ENCODE peak calls at places on chromosomes 5 and 9, in ten cellular contexts. X is GM23248; N is CD8-positive, alpha-beta memory T cell; W is SK-N-SH; S is BJ; Z is ovary; G is heart left ventricle; I is IMR-90; Q is left lung; F is pancreas. L is an unnamed sample.

GRCh38 chr9:9412241-9412640 is 1200.6 kb downstream of the PTPRD start:
- DNase-seq in X (no peak), N (no peak), W (no peak), S (no peak), Z (no peak), G (no peak), I (no peak), Q (no peak), F (no peak), L (peak; percentile 9)

GRCh38 chr9:117624106-117624505 is 80.1 kb upstream of the TLR4 start:
- DNase-seq in X (no peak), N (no peak), W (no peak), S (no peak), Z (no peak), G (no peak), I (no peak), Q (no peak), F (no peak), L (no peak)

GRCh38 chr5:38414348-38414747 is 142.1 kb downstream of the LIFR start:
- DNase-seq in X (peak; percentile 96), N (no peak), W (no peak), S (peak; percentile 41), Z (no peak), G (no peak), I (peak; percentile 53), Q (no peak), F (no peak), L (no peak)

GRCh38 chr9:21252727-21253547 is 13.1 kb upstream of the IFNA14 start:
- DNase-seq in X (peak; percentile 64), N (peak; percentile 7), W (peak; percentile 9), S (no peak), Z (no peak), G (peak; percentile 26), I (peak; percentile 14), Q (peak; percentile 47), F (no peak), L (peak; percentile 6)

GRCh38 chr5:96823900-96824351 is 16.2 kb upstream of the ERAP1 start:
- DNase-seq in X (peak; percentile 95), N (no peak), W (peak; percentile 51), S (peak; percentile 84), Z (no peak), G (no peak), I (peak; percentile 87), Q (no peak), F (no peak), L (no peak)

GRCh38 chr5:42317575-42317974 is 105.7 kb upstream of the GHR start:
- DNase-seq in X (no peak), N (no peak), W (no peak), S (no peak), Z (no peak), G (no peak), I (no peak), Q (no peak), F (no peak), L (no peak)

GRCh38 chr5:134547999-134548626 is 22.6 kb downstream of the JADE2 start:
- DNase-seq in X (no peak), N (no peak), W (no peak), S (no peak), Z (no peak), G (no peak), I (no peak), Q (no peak), F (no peak), L (no peak)

GRCh38 chr5:159504857-159505304 is 174.6 kb upstream of the IL12B start:
- DNase-seq in X (peak; percentile 93), N (no peak), W (no peak), S (peak; percentile 49), Z (peak; percentile 45), G (peak; percentile 29), I (peak; percentile 78), Q (peak; percentile 85), F (no peak), L (no peak)

GRCh38 chr5:1010181-1010510 is 1.5 kb downstream of the NKD2 start:
- DNase-seq in X (no peak), N (no peak), W (no peak), S (no peak), Z (no peak), G (peak; percentile 26), I (no peak), Q (no peak), F (no peak), L (peak; percentile 67)
- H3K27me3 ChIP-seq in X (peaks cover 50% of the 10 kb centered on the region), N (peaks cover 43% of the 10 kb centered on the region), W (peaks cover 55% of the 10 kb centered on the region), S (peaks cover 52% of the 10 kb centered on the region), Z (no peaks in the 10 kb centered on the region), G (peaks cover 21% of the 10 kb centered on the region), I (peaks cover 76% of the 10 kb centered on the region), Q (peaks cover 68% of the 10 kb centered on the region), F (no peaks in the 10 kb centered on the region), L (peaks cover 41% of the 10 kb centered on the region)

GRCh38 chr9:131815971-131816873 is 76.3 kb upstream of the RAPGEF1 start:
- DNase-seq in X (peak; percentile 22), N (no peak), W (no peak), S (no peak), Z (no peak), G (no peak), I (no peak), Q (no peak), F (no peak), L (peak; percentile 66)

GRCh38 chr9:131814714-131815113 is 74.8 kb upstream of the RAPGEF1 start:
- DNase-seq in X (no peak), N (no peak), W (no peak), S (no peak), Z (no peak), G (no peak), I (no peak), Q (no peak), F (no peak), L (no peak)

GRCh38 chr9:131818089-131818488 is 78.2 kb upstream of the RAPGEF1 start:
- DNase-seq in X (no peak), N (no peak), W (no peak), S (no peak), Z (no peak), G (no peak), I (no peak), Q (no peak), F (no peak), L (no peak)

GRCh38 chr9:131817627-131818026 is 77.8 kb upstream of the RAPGEF1 start:
- DNase-seq in X (no peak), N (no peak), W (no peak), S (no peak), Z (no peak), G (no peak), I (no peak), Q (no peak), F (no peak), L (no peak)

DNA sequence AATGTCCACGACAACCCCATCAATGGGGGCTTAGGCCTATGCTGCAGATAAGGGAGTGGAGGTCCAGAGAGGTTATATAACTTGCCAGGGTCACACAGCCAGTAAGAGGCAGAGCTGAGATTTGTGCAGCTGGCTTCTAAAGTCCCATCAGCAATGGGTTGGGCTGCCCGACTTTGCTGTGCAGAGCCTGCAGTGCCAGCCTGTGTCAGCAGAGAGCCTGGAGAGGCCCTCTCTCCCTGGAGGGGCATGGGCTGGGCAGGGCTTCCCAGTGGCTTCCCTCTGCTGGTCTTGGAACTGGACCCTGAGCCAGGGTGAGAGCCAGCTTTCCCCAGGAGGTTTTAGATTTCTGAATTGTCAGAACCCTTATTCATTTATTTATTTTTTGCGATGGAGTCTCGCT is 77.2 kb upstream of the RAPGEF1 start:
- DNase-seq in X (no peak), N (no peak), W (no peak), S (no peak), Z (no peak), G (no peak), I (no peak), Q (no peak), F (no peak), L (no peak)
- H3K27me3 ChIP-seq in X (peaks cover 76% of the 10 kb centered on the region), N (no peaks in the 10 kb centered on the region), W (peaks cover 9% of the 10 kb centered on the region), S (peaks cover 21% of the 10 kb centered on the region), Z (no peaks in the 10 kb centered on the region), G (peaks cover 25% of the 10 kb centered on the region), I (peaks cover 74% of the 10 kb centered on the region), Q (peaks cover 37% of the 10 kb centered on the region), F (no peaks in the 10 kb centered on the region), L (no peaks in the 10 kb centered on the region)

GRCh38 chr5:170737591-170737990 is 45.9 kb upstream of the GABRP start:
- DNase-seq in X (no peak), N (no peak), W (no peak), S (no peak), Z (no peak), G (no peak), I (no peak), Q (no peak), F (no peak), L (no peak)

GRCh38 chr5:170736966-170737365 is 46.6 kb upstream of the GABRP start:
- DNase-seq in X (no peak), N (no peak), W (no peak), S (no peak), Z (no peak), G (no peak), I (no peak), Q (no peak), F (no peak), L (no peak)

GRCh38 chr5:170740586-170741205 is 42.8 kb upstream of the GABRP start:
- DNase-seq in X (no peak), N (no peak), W (no peak), S (no peak), Z (no peak), G (no peak), I (no peak), Q (no peak), F (no peak), L (no peak)

GRCh38 chr5:170739446-170739845 is 44.1 kb upstream of the GABRP start:
- DNase-seq in X (no peak), N (no peak), W (no peak), S (no peak), Z (no peak), G (no peak), I (no peak), Q (no peak), F (no peak), L (no peak)

GRCh38 chr5:170738840-170739239 is 44.7 kb upstream of the GABRP start:
- DNase-seq in X (no peak), N (no peak), W (no peak), S (no peak), Z (no peak), G (no peak), I (no peak), Q (no peak), F (no peak), L (peak; percentile 51)
- H3K27me3 ChIP-seq in X (no peaks in the 10 kb centered on the region), N (no peaks in the 10 kb centered on the region), W (no peaks in the 10 kb centered on the region), S (peaks cover 1% of the 10 kb centered on the region), Z (no peaks in the 10 kb centered on the region), G (no peaks in the 10 kb centered on the region), I (peaks cover 2% of the 10 kb centered on the region), Q (peaks cover 7% of the 10 kb centered on the region), F (no peaks in the 10 kb centered on the region), L (no peaks in the 10 kb centered on the region)

GRCh38 chr5:179217956-179218355 is 127.3 kb downstream of the ADAMTS2 start:
- DNase-seq in X (no peak), N (no peak), W (peak; percentile 62), S (no peak), Z (no peak), G (no peak), I (no peak), Q (no peak), F (no peak), L (no peak)

GRCh38 chr5:179214678-179215077 is 130.6 kb downstream of the ADAMTS2 start:
- DNase-seq in X (no peak), N (no peak), W (no peak), S (no peak), Z (no peak), G (no peak), I (no peak), Q (no peak), F (no peak), L (no peak)

GRCh38 chr5:179217356-179217755 is 127.9 kb downstream of the ADAMTS2 start:
- DNase-seq in X (peak; percentile 27), N (no peak), W (no peak), S (no peak), Z (no peak), G (no peak), I (peak; percentile 42), Q (no peak), F (no peak), L (peak; percentile 47)

GRCh38 chr5:179212870-179213269 is 132.4 kb downstream of the ADAMTS2 start:
- DNase-seq in X (no peak), N (no peak), W (peak; percentile 67), S (no peak), Z (no peak), G (no peak), I (no peak), Q (no peak), F (no peak), L (peak; percentile 90)

DNA sequence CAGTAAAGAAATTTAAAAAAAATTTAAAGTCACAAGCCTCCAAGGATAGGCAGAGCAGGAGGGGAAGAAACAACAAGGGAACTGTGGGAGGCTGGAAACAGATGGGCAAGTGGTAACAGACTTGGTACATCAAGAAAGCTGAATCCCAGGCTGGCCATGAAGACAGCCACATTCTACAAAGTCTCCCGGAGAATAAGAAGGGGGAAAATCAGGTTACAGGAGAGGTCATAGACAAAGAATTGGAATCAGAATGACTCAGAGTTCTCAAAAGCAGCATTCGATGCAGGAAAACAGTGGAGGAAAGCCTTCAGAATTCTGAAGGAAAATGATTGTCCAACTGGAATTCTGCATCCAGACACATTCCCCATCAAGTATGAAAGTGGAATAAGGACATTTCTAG is 129.7 kb downstream of the ADAMTS2 start:
- DNase-seq in X (no peak), N (no peak), W (no peak), S (no peak), Z (no peak), G (no peak), I (peak; percentile 21), Q (no peak), F (no peak), L (no peak)
- H3K27me3 ChIP-seq in X (no peaks in the 10 kb centered on the region), N (no peaks in the 10 kb centered on the region), W (no peaks in the 10 kb centered on the region), S (no peaks in the 10 kb centered on the region), Z (no peaks in the 10 kb centered on the region), G (no peaks in the 10 kb centered on the region), I (no peaks in the 10 kb centered on the region), Q (peaks cover 6% of the 10 kb centered on the region), F (no peaks in the 10 kb centered on the region), L (no peaks in the 10 kb centered on the region)

L was measured in H7.